ENCODE peak calls at places on chromosomes 5 and 9, in six cellular contexts. One of them, this sample, is unnamed.

GRCh38 chr5:71666321-71666720 is 52.8 kb upstream of the CARTPT start:
- DNase-seq in activated T-cell treated with anti-CD3 and anti-CD28 coated beads, Interleukin-2, amount 50 U/mL, for 4 hours: no peak
- DNase-seq in endothelial cell: no peak
- DNase-seq in stromal cell of bone marrow: no peak
- DNase-seq in HT-29: no peak
- DNase-seq in Right ventricle myocardium superior: no peak
- DNase-seq in this sample: no peak

GRCh38 chr5:67426961-67427630 is 230.5 kb upstream of the CD180 start:
- DNase-seq in endothelial cell: no peak
- DNase-seq in activated T-cell treated with anti-CD3 and anti-CD28 coated beads, Interleukin-2, amount 50 U/mL, for 4 hours: no peak
- DNase-seq in Right ventricle myocardium superior: no peak
- DNase-seq in stromal cell of bone marrow: no peak
- DNase-seq in HT-29: no peak
- DNase-seq in this sample: no peak

GRCh38 chr5:93926831-93927600 is 185.6 kb upstream of the POU5F2 start:
- DNase-seq in stromal cell of bone marrow: no peak
- DNase-seq in HT-29: no peak
- DNase-seq in activated T-cell treated with anti-CD3 and anti-CD28 coated beads, Interleukin-2, amount 50 U/mL, for 4 hours: no peak
- DNase-seq in endothelial cell: no peak
- DNase-seq in Right ventricle myocardium superior: no peak
- DNase-seq in this sample: no peak

GRCh38 chr9:124695280-124695890 is 75.7 kb downstream of the NR6A1 start:
- DNase-seq in endothelial cell: no peak
- DNase-seq in Right ventricle myocardium superior: no peak
- DNase-seq in activated T-cell treated with anti-CD3 and anti-CD28 coated beads, Interleukin-2, amount 50 U/mL, for 4 hours: no peak
- DNase-seq in HT-29: no peak
- DNase-seq in stromal cell of bone marrow: no peak
- DNase-seq in this sample: no peak

GRCh38 chr9:122444366-122444765 is 33.4 kb downstream of the OR1J1 start:
- DNase-seq in HT-29: no peak
- DNase-seq in Right ventricle myocardium superior: peak; percentile 49
- DNase-seq in stromal cell of bone marrow: peak; percentile 35
- DNase-seq in endothelial cell: no peak
- DNase-seq in activated T-cell treated with anti-CD3 and anti-CD28 coated beads, Interleukin-2, amount 50 U/mL, for 4 hours: no peak
- DNase-seq in this sample: no peak

GRCh38 chr5:168408561-168409321 is 77.5 kb upstream of the RARS1 start:
- DNase-seq in Right ventricle myocardium superior: no peak
- DNase-seq in activated T-cell treated with anti-CD3 and anti-CD28 coated beads, Interleukin-2, amount 50 U/mL, for 4 hours: no peak
- DNase-seq in HT-29: no peak
- DNase-seq in stromal cell of bone marrow: no peak
- DNase-seq in endothelial cell: no peak
- DNase-seq in this sample: no peak

GRCh38 chr9:74760031-74760700 is 127.6 kb downstream of the TRPM6 start:
- DNase-seq in Right ventricle myocardium superior: no peak
- DNase-seq in activated T-cell treated with anti-CD3 and anti-CD28 coated beads, Interleukin-2, amount 50 U/mL, for 4 hours: no peak
- DNase-seq in HT-29: no peak
- DNase-seq in endothelial cell: no peak
- DNase-seq in stromal cell of bone marrow: peak; percentile 90
- DNase-seq in this sample: no peak

GRCh38 chr9:83708515-83709158 is 879 bp upstream of the UBQLN1 start:
- DNase-seq in HT-29: peak; percentile 68
- DNase-seq in activated T-cell treated with anti-CD3 and anti-CD28 coated beads, Interleukin-2, amount 50 U/mL, for 4 hours: peak; percentile 39
- DNase-seq in Right ventricle myocardium superior: peak; percentile 80
- DNase-seq in endothelial cell: peak; percentile 40
- DNase-seq in stromal cell of bone marrow: peak; percentile 27
- DNase-seq in this sample: peak; percentile 66

GRCh38 chr5:173468821-173469251 is 140.6 kb upstream of the STC2 start:
- DNase-seq in Right ventricle myocardium superior: no peak
- DNase-seq in activated T-cell treated with anti-CD3 and anti-CD28 coated beads, Interleukin-2, amount 50 U/mL, for 4 hours: no peak
- DNase-seq in stromal cell of bone marrow: peak; percentile 50
- DNase-seq in endothelial cell: no peak
- DNase-seq in HT-29: no peak
- DNase-seq in this sample: no peak

GRCh38 chr5:64869419-64869818 is 100.7 kb downstream of the CWC27 start:
- DNase-seq in HT-29: peak; percentile 22
- DNase-seq in endothelial cell: no peak
- DNase-seq in Right ventricle myocardium superior: no peak
- DNase-seq in activated T-cell treated with anti-CD3 and anti-CD28 coated beads, Interleukin-2, amount 50 U/mL, for 4 hours: no peak
- DNase-seq in stromal cell of bone marrow: peak; percentile 77
- DNase-seq in this sample: no peak

GRCh38 chr9:137028013-137028280 is at the start of gene ABCA2:
- DNase-seq in stromal cell of bone marrow: no peak
- DNase-seq in Right ventricle myocardium superior: no peak
- DNase-seq in endothelial cell: no peak
- DNase-seq in activated T-cell treated with anti-CD3 and anti-CD28 coated beads, Interleukin-2, amount 50 U/mL, for 4 hours: no peak
- DNase-seq in HT-29: no peak
- DNase-seq in this sample: no peak

GRCh38 chr9:98980291-98980690 is 36.6 kb downstream of the COL15A1 start:
- DNase-seq in endothelial cell: no peak
- DNase-seq in HT-29: no peak
- DNase-seq in Right ventricle myocardium superior: no peak
- DNase-seq in activated T-cell treated with anti-CD3 and anti-CD28 coated beads, Interleukin-2, amount 50 U/mL, for 4 hours: no peak
- DNase-seq in stromal cell of bone marrow: no peak
- DNase-seq in this sample: no peak

GRCh38 chr5:124948062-124948753 is 201.8 kb upstream of the ZNF608 start:
- DNase-seq in activated T-cell treated with anti-CD3 and anti-CD28 coated beads, Interleukin-2, amount 50 U/mL, for 4 hours: no peak
- DNase-seq in endothelial cell: peak; percentile 4
- DNase-seq in stromal cell of bone marrow: no peak
- DNase-seq in HT-29: peak; percentile 37
- DNase-seq in Right ventricle myocardium superior: no peak
- DNase-seq in this sample: peak; percentile 34

GRCh38 chr5:143208781-143209510 is 194.5 kb downstream of the NR3C1 start:
- DNase-seq in endothelial cell: no peak
- DNase-seq in activated T-cell treated with anti-CD3 and anti-CD28 coated beads, Interleukin-2, amount 50 U/mL, for 4 hours: no peak
- DNase-seq in Right ventricle myocardium superior: no peak
- DNase-seq in HT-29: no peak
- DNase-seq in stromal cell of bone marrow: no peak
- DNase-seq in this sample: no peak

GRCh38 chr5:57804007-57804444 is 321.4 kb upstream of the ACTBL2 start:
- DNase-seq in stromal cell of bone marrow: peak; percentile 83
- DNase-seq in HT-29: peak; percentile 34
- DNase-seq in Right ventricle myocardium superior: no peak
- DNase-seq in endothelial cell: no peak
- DNase-seq in activated T-cell treated with anti-CD3 and anti-CD28 coated beads, Interleukin-2, amount 50 U/mL, for 4 hours: no peak
- DNase-seq in this sample: no peak

GRCh38 chr9:78213696-78214095 is 22.2 kb upstream of the CEP78 start:
- DNase-seq in activated T-cell treated with anti-CD3 and anti-CD28 coated beads, Interleukin-2, amount 50 U/mL, for 4 hours: no peak
- DNase-seq in endothelial cell: no peak
- DNase-seq in stromal cell of bone marrow: peak; percentile 45
- DNase-seq in Right ventricle myocardium superior: no peak
- DNase-seq in HT-29: peak; percentile 36
- DNase-seq in this sample: no peak

This sample was measured in small intestine.